ENCODE peak calls at places on chromosome 1, in six cellular contexts. One of them, this sample, is unnamed.

GRCh38 chr1:32464716-32465540 is at the start of gene ZBTB8B:
- DNase-seq in activated B cell treated with CpG ODN at 0.5 μM for 24 hours: peak
- DNase-seq in neural crest cell: peak
- DNase-seq in fibroblast of lung: peak
- DNase-seq in AG10803: peak
- DNase-seq in progenitor cell of endocrine pancreas: peak
- DNase-seq in this sample: no peak

GRCh38 chr1:163163861-163164582 is 38.7 kb downstream of the RGS5 start:
- DNase-seq in fibroblast of lung: peak
- DNase-seq in activated B cell treated with CpG ODN at 0.5 μM for 24 hours: no peak
- DNase-seq in progenitor cell of endocrine pancreas: no peak
- DNase-seq in neural crest cell: no peak
- DNase-seq in AG10803: peak
- DNase-seq in this sample: no peak

GRCh38 chr1:33334081-33334552 is 13.2 kb upstream of the A3GALT2 start:
- DNase-seq in fibroblast of lung: no peak
- DNase-seq in activated B cell treated with CpG ODN at 0.5 μM for 24 hours: no peak
- DNase-seq in neural crest cell: no peak
- DNase-seq in progenitor cell of endocrine pancreas: no peak
- DNase-seq in AG10803: peak
- DNase-seq in this sample: no peak

GRCh38 chr1:240219104-240219503 is 127.4 kb downstream of the FMN2 start:
- DNase-seq in AG10803: no peak
- DNase-seq in fibroblast of lung: no peak
- DNase-seq in progenitor cell of endocrine pancreas: no peak
- DNase-seq in activated B cell treated with CpG ODN at 0.5 μM for 24 hours: no peak
- DNase-seq in neural crest cell: no peak
- DNase-seq in this sample: no peak

GRCh38 chr1:27591622-27592021 is 12.3 kb downstream of the AHDC1 start:
- DNase-seq in fibroblast of lung: peak
- DNase-seq in AG10803: no peak
- DNase-seq in activated B cell treated with CpG ODN at 0.5 μM for 24 hours: no peak
- DNase-seq in neural crest cell: no peak
- DNase-seq in progenitor cell of endocrine pancreas: no peak
- DNase-seq in this sample: no peak

GRCh38 chr1:150420560-150421265 is 56.8 kb downstream of the RPRD2 start:
- DNase-seq in AG10803: peak
- DNase-seq in fibroblast of lung: peak
- DNase-seq in progenitor cell of endocrine pancreas: no peak
- DNase-seq in neural crest cell: no peak
- DNase-seq in activated B cell treated with CpG ODN at 0.5 μM for 24 hours: no peak
- DNase-seq in this sample: no peak

GRCh38 chr1:226419284-226419683 is 11.4 kb upstream of the PARP1 start:
- DNase-seq in AG10803: no peak
- DNase-seq in progenitor cell of endocrine pancreas: no peak
- DNase-seq in activated B cell treated with CpG ODN at 0.5 μM for 24 hours: no peak
- DNase-seq in fibroblast of lung: no peak
- DNase-seq in neural crest cell: no peak
- DNase-seq in this sample: no peak

GRCh38 chr1:47030170-47030805 is 6.8 kb downstream of the CYP4X1 start:
- DNase-seq in progenitor cell of endocrine pancreas: no peak
- DNase-seq in neural crest cell: no peak
- DNase-seq in AG10803: no peak
- DNase-seq in activated B cell treated with CpG ODN at 0.5 μM for 24 hours: no peak
- DNase-seq in fibroblast of lung: no peak
- DNase-seq in this sample: no peak

GRCh38 chr1:29743931-29744330 is 507.6 kb downstream of the PTPRU start:
- DNase-seq in AG10803: no peak
- DNase-seq in activated B cell treated with CpG ODN at 0.5 μM for 24 hours: no peak
- DNase-seq in fibroblast of lung: no peak
- DNase-seq in progenitor cell of endocrine pancreas: no peak
- DNase-seq in neural crest cell: no peak
- DNase-seq in this sample: no peak

GRCh38 chr1:24830680-24831272 is 85.5 kb downstream of the CLIC4 start:
- DNase-seq in AG10803: peak
- DNase-seq in neural crest cell: no peak
- DNase-seq in fibroblast of lung: peak
- DNase-seq in activated B cell treated with CpG ODN at 0.5 μM for 24 hours: no peak
- DNase-seq in progenitor cell of endocrine pancreas: no peak
- DNase-seq in this sample: peak

GRCh38 chr1:183198463-183198862 is 12.4 kb downstream of the LAMC2 start:
- DNase-seq in AG10803: peak
- DNase-seq in fibroblast of lung: peak
- DNase-seq in activated B cell treated with CpG ODN at 0.5 μM for 24 hours: no peak
- DNase-seq in neural crest cell: no peak
- DNase-seq in progenitor cell of endocrine pancreas: no peak
- DNase-seq in this sample: no peak

DNA sequence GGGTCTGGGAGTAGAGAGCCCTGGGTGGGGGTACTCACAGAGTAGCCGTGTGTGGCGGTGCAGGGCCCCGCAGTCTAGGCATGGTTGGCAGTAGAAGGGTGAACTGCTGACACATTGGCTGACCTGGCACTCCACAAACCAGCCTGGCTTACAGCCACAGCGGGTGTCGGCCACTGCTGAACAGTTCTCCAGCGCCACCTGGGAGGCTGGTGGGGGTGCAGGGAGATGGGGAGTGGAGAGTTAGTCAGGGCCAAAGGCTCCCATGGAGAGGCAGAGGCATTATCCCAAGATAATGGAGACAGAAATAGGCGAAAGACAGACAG is 1.5 kb downstream of the TNFRSF25 start:
- DNase-seq in neural crest cell: no peak
- DNase-seq in activated B cell treated with CpG ODN at 0.5 μM for 24 hours: no peak
- DNase-seq in progenitor cell of endocrine pancreas: no peak
- DNase-seq in AG10803: no peak
- DNase-seq in fibroblast of lung: no peak
- DNase-seq in this sample: peak
- TF ChIP-seq CTCF in neural crest cell: no peak
- TF ChIP-seq CTCF in activated B cell treated with CpG ODN at 0.5 μM for 24 hours: no peak
- TF ChIP-seq CTCF in progenitor cell of endocrine pancreas: no peak
- TF ChIP-seq CTCF in AG10803: no peak
- TF ChIP-seq CTCF in fibroblast of lung: no peak
- TF ChIP-seq CTCF in this sample: peak

DNA sequence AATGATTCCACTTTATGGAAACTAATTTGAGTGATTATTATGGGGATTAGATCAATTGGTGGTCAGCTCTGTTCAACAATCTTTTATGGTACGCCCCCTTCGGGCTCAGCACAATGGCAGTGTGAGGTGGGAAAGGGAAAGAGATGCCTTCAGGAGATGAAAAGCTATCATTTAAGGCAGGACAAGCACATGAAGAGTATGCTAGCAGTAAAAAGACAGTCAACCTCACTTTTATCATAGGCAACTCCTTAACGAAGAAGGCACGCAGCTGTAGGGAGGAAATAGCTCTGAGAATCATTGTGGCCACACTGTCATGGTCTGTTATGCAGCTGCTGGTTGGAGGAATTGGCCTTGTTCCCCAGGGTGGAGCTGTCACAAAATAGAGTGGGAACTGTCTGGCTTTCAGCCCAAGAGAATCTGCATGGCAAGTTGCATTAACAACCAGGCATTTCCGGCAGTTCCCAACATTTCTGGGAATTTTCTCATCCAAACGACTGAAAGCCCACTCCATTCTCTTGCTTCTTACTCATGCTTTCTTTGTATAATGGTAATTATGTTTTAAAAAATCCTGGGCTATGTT is 54.4 kb upstream of the BCL10 start:
- DNase-seq in fibroblast of lung: peak
- DNase-seq in progenitor cell of endocrine pancreas: no peak
- DNase-seq in neural crest cell: no peak
- DNase-seq in activated B cell treated with CpG ODN at 0.5 μM for 24 hours: no peak
- DNase-seq in AG10803: peak
- DNase-seq in this sample: no peak
- TF ChIP-seq CTCF in fibroblast of lung: no peak
- TF ChIP-seq CTCF in progenitor cell of endocrine pancreas: no peak
- TF ChIP-seq CTCF in neural crest cell: no peak
- TF ChIP-seq CTCF in activated B cell treated with CpG ODN at 0.5 μM for 24 hours: no peak
- TF ChIP-seq CTCF in AG10803: no peak
- TF ChIP-seq CTCF in this sample: no peak

DNA sequence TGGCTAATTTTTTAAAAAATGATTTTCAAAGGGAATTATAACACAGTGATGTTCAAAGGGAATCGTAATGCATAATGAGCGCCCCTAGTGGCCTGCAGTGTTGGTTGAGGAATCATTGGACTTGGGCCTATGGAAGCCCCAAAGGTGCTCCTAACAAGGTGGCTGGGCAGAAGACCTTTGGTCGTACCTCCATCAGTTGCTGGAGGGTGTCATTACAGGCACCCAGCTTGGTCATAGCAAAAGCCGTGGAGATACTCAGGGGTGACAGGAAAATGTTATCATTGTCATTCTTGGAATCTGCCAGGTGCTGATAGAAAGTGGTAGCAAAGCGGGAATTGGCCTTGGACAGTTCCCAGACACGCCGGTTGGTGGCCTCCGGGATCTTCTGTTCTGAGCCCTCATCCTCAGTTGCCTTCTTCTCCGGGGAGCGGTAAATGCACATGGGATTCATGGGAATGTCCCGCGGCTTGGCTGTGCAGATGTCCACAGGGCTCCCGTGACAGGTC is 2.7 kb downstream of the SERPINC1 start:
- DNase-seq in neural crest cell: peak
- DNase-seq in AG10803: no peak
- DNase-seq in activated B cell treated with CpG ODN at 0.5 μM for 24 hours: no peak
- DNase-seq in progenitor cell of endocrine pancreas: no peak
- DNase-seq in fibroblast of lung: no peak
- DNase-seq in this sample: no peak
- TF ChIP-seq CTCF in neural crest cell: peak
- TF ChIP-seq CTCF in AG10803: peak
- TF ChIP-seq CTCF in activated B cell treated with CpG ODN at 0.5 μM for 24 hours: no peak
- TF ChIP-seq CTCF in progenitor cell of endocrine pancreas: peak
- TF ChIP-seq CTCF in fibroblast of lung: peak
- TF ChIP-seq CTCF in this sample: peak

DNA sequence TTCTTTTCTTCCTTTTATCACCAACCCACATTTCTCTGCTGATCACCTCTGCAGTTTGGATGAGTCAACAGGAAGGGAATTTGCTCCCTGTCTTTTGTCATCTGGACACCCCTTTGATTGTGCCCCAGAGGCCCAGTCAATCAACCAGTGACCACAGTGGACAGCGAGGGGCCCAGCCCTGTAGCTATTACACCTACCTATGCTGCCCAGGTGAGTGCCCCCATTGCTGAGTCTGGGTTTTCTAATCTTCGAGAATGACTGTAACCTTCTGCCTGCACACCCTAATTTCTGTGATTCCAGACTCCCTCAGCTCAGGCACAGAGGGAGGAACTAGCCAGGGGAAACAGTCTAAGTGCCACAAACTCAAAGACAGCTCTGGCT is 310.9 kb downstream of the AJAP1 start:
- DNase-seq in fibroblast of lung: no peak
- DNase-seq in progenitor cell of endocrine pancreas: no peak
- DNase-seq in activated B cell treated with CpG ODN at 0.5 μM for 24 hours: no peak
- DNase-seq in neural crest cell: no peak
- DNase-seq in AG10803: no peak
- DNase-seq in this sample: no peak
- TF ChIP-seq CTCF in fibroblast of lung: no peak
- TF ChIP-seq CTCF in progenitor cell of endocrine pancreas: no peak
- TF ChIP-seq CTCF in activated B cell treated with CpG ODN at 0.5 μM for 24 hours: no peak
- TF ChIP-seq CTCF in neural crest cell: no peak
- TF ChIP-seq CTCF in AG10803: no peak
- TF ChIP-seq CTCF in this sample: no peak

DNA sequence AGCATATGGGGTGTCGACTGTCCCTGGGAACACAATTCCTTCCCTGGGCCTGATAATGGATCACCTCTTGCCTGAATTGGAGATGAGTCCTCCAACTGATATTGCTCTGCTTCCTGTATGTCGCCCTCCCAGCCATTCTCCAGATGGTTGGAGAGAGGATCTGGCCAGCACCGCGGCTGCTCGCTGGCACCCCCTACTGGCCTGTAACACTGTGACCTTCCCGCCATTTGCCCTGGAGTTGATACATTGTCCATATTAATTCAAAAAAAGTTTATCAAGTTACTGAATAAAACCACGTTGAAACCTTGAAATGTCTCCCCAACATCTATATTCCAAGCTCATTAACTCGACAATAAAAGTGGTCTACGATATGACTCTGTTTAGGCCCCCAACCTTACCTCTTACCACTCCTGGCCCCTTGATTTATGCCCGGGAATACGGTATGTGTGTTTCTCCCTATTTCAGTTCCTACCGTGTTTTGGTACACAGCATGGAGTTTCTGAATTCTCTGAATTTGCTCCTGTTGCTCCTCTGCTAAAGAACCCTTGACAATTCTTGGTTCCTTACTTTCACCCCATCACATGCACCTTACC is 241.8 kb upstream of the KIAA0040 start:
- DNase-seq in AG10803: no peak
- DNase-seq in fibroblast of lung: no peak
- DNase-seq in neural crest cell: no peak
- DNase-seq in activated B cell treated with CpG ODN at 0.5 μM for 24 hours: no peak
- DNase-seq in progenitor cell of endocrine pancreas: no peak
- DNase-seq in this sample: peak
- TF ChIP-seq CTCF in AG10803: peak
- TF ChIP-seq CTCF in fibroblast of lung: no peak
- TF ChIP-seq CTCF in neural crest cell: peak
- TF ChIP-seq CTCF in activated B cell treated with CpG ODN at 0.5 μM for 24 hours: no peak
- TF ChIP-seq CTCF in progenitor cell of endocrine pancreas: peak
- TF ChIP-seq CTCF in this sample: no peak

GRCh38 chr1:156489166-156489934 is 11.2 kb downstream of the MEF2D start:
- DNase-seq in progenitor cell of endocrine pancreas: no peak
- DNase-seq in neural crest cell: no peak
- DNase-seq in activated B cell treated with CpG ODN at 0.5 μM for 24 hours: no peak
- DNase-seq in AG10803: no peak
- DNase-seq in fibroblast of lung: no peak
- DNase-seq in this sample: no peak
- TF ChIP-seq CTCF in progenitor cell of endocrine pancreas: no peak
- TF ChIP-seq CTCF in neural crest cell: no peak
- TF ChIP-seq CTCF in activated B cell treated with CpG ODN at 0.5 μM for 24 hours: no peak
- TF ChIP-seq CTCF in AG10803: peak
- TF ChIP-seq CTCF in fibroblast of lung: no peak
- TF ChIP-seq CTCF in this sample: no peak

GRCh38 chr1:173568483-173568882 is 34.4 kb downstream of the SLC9C2 start:
- DNase-seq in activated B cell treated with CpG ODN at 0.5 μM for 24 hours: no peak
- DNase-seq in AG10803: no peak
- DNase-seq in fibroblast of lung: no peak
- DNase-seq in progenitor cell of endocrine pancreas: no peak
- DNase-seq in neural crest cell: no peak
- DNase-seq in this sample: no peak

GRCh38 chr1:173570370-173571030 is 32.4 kb downstream of the SLC9C2 start:
- DNase-seq in neural crest cell: no peak
- DNase-seq in fibroblast of lung: no peak
- DNase-seq in progenitor cell of endocrine pancreas: no peak
- DNase-seq in AG10803: no peak
- DNase-seq in activated B cell treated with CpG ODN at 0.5 μM for 24 hours: no peak
- DNase-seq in this sample: no peak

GRCh38 chr1:173572465-173572864 is 30.4 kb downstream of the SLC9C2 start:
- DNase-seq in AG10803: no peak
- DNase-seq in activated B cell treated with CpG ODN at 0.5 μM for 24 hours: no peak
- DNase-seq in neural crest cell: no peak
- DNase-seq in fibroblast of lung: no peak
- DNase-seq in progenitor cell of endocrine pancreas: no peak
- DNase-seq in this sample: no peak

DNA sequence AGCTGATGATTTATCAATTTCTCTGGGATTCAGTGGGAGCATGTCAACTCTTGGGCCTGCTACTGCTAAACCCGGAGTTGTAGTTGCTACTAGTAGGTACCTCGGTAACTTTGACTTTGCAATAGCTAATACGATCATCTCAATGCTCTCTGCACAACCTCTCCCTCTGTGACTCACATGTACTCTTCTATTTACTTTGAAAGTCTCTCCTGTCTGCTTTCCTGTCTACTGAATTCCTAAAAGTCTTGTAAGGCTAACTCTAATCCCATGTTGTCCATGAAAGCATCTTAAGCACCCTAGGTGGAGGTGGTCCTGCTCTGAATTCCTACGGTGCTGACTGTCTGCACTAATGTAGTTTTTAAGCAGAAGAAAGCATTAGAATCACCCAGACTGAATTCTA is 29.3 kb downstream of the SLC9C2 start:
- DNase-seq in AG10803: no peak
- DNase-seq in activated B cell treated with CpG ODN at 0.5 μM for 24 hours: no peak
- DNase-seq in neural crest cell: no peak
- DNase-seq in progenitor cell of endocrine pancreas: no peak
- DNase-seq in fibroblast of lung: peak
- DNase-seq in this sample: no peak
- TF ChIP-seq CTCF in AG10803: no peak
- TF ChIP-seq CTCF in activated B cell treated with CpG ODN at 0.5 μM for 24 hours: no peak
- TF ChIP-seq CTCF in neural crest cell: no peak
- TF ChIP-seq CTCF in progenitor cell of endocrine pancreas: no peak
- TF ChIP-seq CTCF in fibroblast of lung: no peak
- TF ChIP-seq CTCF in this sample: no peak